ENCODE peak calls at places on chromosomes 5 and 9, in eight cellular contexts. E is GM12878, H is colonic mucosa, F is AG10803, Y is OCI-LY7, A is uterus, T is breast epithelium, Q is gastrocnemius medialis. K is an unnamed sample.

GRCh38 chr5:174482549-174482948 is 241.8 kb upstream of the MSX2 start:
- DNase-seq in E (no peak), H (no peak), F (no peak), Y (no peak), A (no peak), T (no peak), Q (no peak), K (no peak)

GRCh38 chr5:66814146-66814991 is 218.2 kb downstream of the MAST4 start:
- DNase-seq in E (peak), H (peak), F (peak), Y (peak), A (no peak), T (no peak), Q (no peak), K (peak)

GRCh38 chr9:28134577-28134976 is 561.3 kb upstream of the C9orf72 start:
- DNase-seq in E (no peak), H (no peak), F (no peak), Y (no peak), A (no peak), T (no peak), Q (no peak), K (no peak)

GRCh38 chr5:147855774-147856069 is 22.8 kb upstream of the SCGB3A2 start:
- DNase-seq in E (no peak), H (no peak), F (no peak), Y (no peak), A (no peak), T (no peak), Q (no peak), K (no peak)

GRCh38 chr5:170034231-170034630 is 53.9 kb upstream of the INSYN2B start:
- DNase-seq in E (no peak), H (no peak), F (no peak), Y (no peak), A (no peak), T (no peak), Q (no peak), K (no peak)

GRCh38 chr5:132267166-132267739 is 9.8 kb downstream of the PDLIM4 start:
- DNase-seq in E (no peak), H (no peak), F (no peak), Y (no peak), A (no peak), T (no peak), Q (no peak), K (no peak)

GRCh38 chr5:162377895-162378294 is 310.3 kb downstream of the GABRG2 start:
- DNase-seq in E (no peak), H (no peak), F (no peak), Y (no peak), A (no peak), T (no peak), Q (no peak), K (no peak)

GRCh38 chr5:13987843-13988464 is 43.5 kb upstream of the DNAH5 start:
- DNase-seq in E (no peak), H (peak), F (peak), Y (peak), A (peak), T (no peak), Q (peak), K (peak)

GRCh38 chr5:130065617-130066016 is 161.4 kb downstream of the CHSY3 start:
- DNase-seq in E (no peak), H (no peak), F (no peak), Y (no peak), A (no peak), T (no peak), Q (no peak), K (no peak)

GRCh38 chr5:127930311-127930710 is 153.3 kb upstream of the SLC12A2 start:
- DNase-seq in E (no peak), H (no peak), F (peak), Y (no peak), A (no peak), T (no peak), Q (no peak), K (peak)

GRCh38 chr5:174935854-174936474 is 211.6 kb downstream of the MSX2 start:
- DNase-seq in E (no peak), H (peak), F (peak), Y (peak), A (peak), T (peak), Q (peak), K (peak)

GRCh38 chr5:89260254-89260653 is 377.3 kb upstream of the MEF2C start:
- DNase-seq in E (no peak), H (no peak), F (no peak), Y (no peak), A (no peak), T (no peak), Q (no peak), K (peak)
- TF ChIP-seq CTCF in E (no peak), H (no peak), F (no peak), Y (no peak), A (no peak), T (no peak), Q (no peak), K (peak)

GRCh38 chr5:95821110-95822021 is 1.2 kb downstream of the GLRX start:
- DNase-seq in E (no peak), H (no peak), F (no peak), Y (peak), A (no peak), T (no peak), Q (no peak), K (no peak)
- H3K4me3 ChIP-seq in E (peak), H (peak), F (peak), Y (peak), A (peak), T (peak), Q (peak), K (peak)

GRCh38 chr5:33180900-33181299 is 259.9 kb upstream of the TARS1 start:
- DNase-seq in E (no peak), H (no peak), F (peak), Y (no peak), A (no peak), T (no peak), Q (no peak), K (peak)
- TF ChIP-seq CTCF in E (no peak), H (no peak), F (peak), Y (peak), A (no peak), T (no peak), Q (no peak), K (peak)

GRCh38 chr5:177359860-177360259 is 2.1 kb downstream of the RGS14 start:
- DNase-seq in E (no peak), H (no peak), F (no peak), Y (no peak), A (no peak), T (no peak), Q (no peak), K (no peak)
- H3K4me3 ChIP-seq in E (peak), H (no peak), F (no peak), Y (peak), A (no peak), T (no peak), Q (no peak), K (no peak)

GRCh38 chr5:139232161-139232724 is 34.1 kb upstream of the SIL1 start:
- DNase-seq in E (peak), H (no peak), F (peak), Y (no peak), A (no peak), T (no peak), Q (no peak), K (no peak)
- TF ChIP-seq CTCF in E (no peak), H (no peak), F (no peak), Y (no peak), A (no peak), T (no peak), Q (no peak), K (no peak)

K was measured in choroid plexus epithelial cell.